ENCODE peak calls at places on chromosomes 6 and 20, in eight cellular contexts. One of them, this sample, is unnamed.

GRCh38 chr6:31729515-31729978 is 448 bp upstream of the DDAH2 start:
- DNase-seq in ecto neural progenitor cell: peak
- DNase-seq in OCI-LY7: peak
- DNase-seq in hepatocyte: peak
- DNase-seq in WTC11: peak
- DNase-seq in central memory CD4-positive, alpha-beta T cell: peak
- DNase-seq in psoas muscle: peak
- DNase-seq in CD4-positive, alpha-beta memory T cell: peak
- DNase-seq in this sample: peak

GRCh38 chr6:75849329-75850025 is 100.4 kb downstream of the MYO6 start:
- DNase-seq in WTC11: no peak
- DNase-seq in central memory CD4-positive, alpha-beta T cell: no peak
- DNase-seq in ecto neural progenitor cell: no peak
- DNase-seq in OCI-LY7: no peak
- DNase-seq in CD4-positive, alpha-beta memory T cell: no peak
- DNase-seq in psoas muscle: no peak
- DNase-seq in hepatocyte: peak
- DNase-seq in this sample: no peak

GRCh38 chr6:127219869-127220268 is 46.8 kb upstream of the RNF146 start:
- DNase-seq in OCI-LY7: no peak
- DNase-seq in WTC11: no peak
- DNase-seq in central memory CD4-positive, alpha-beta T cell: no peak
- DNase-seq in hepatocyte: no peak
- DNase-seq in CD4-positive, alpha-beta memory T cell: no peak
- DNase-seq in psoas muscle: no peak
- DNase-seq in ecto neural progenitor cell: no peak
- DNase-seq in this sample: no peak

GRCh38 chr6:8539446-8539845 is 104.1 kb upstream of the SLC35B3 start:
- DNase-seq in central memory CD4-positive, alpha-beta T cell: no peak
- DNase-seq in CD4-positive, alpha-beta memory T cell: no peak
- DNase-seq in hepatocyte: no peak
- DNase-seq in ecto neural progenitor cell: no peak
- DNase-seq in OCI-LY7: peak
- DNase-seq in WTC11: no peak
- DNase-seq in psoas muscle: no peak
- DNase-seq in this sample: no peak

GRCh38 chr6:79964607-79965081 is 17.3 kb upstream of the ELOVL4 start:
- DNase-seq in psoas muscle: no peak
- DNase-seq in ecto neural progenitor cell: no peak
- DNase-seq in WTC11: no peak
- DNase-seq in central memory CD4-positive, alpha-beta T cell: peak
- DNase-seq in OCI-LY7: no peak
- DNase-seq in hepatocyte: no peak
- DNase-seq in CD4-positive, alpha-beta memory T cell: peak
- DNase-seq in this sample: no peak

GRCh38 chr6:101597711-101598110 is 204.2 kb downstream of the GRIK2 start:
- DNase-seq in OCI-LY7: no peak
- DNase-seq in hepatocyte: no peak
- DNase-seq in ecto neural progenitor cell: no peak
- DNase-seq in psoas muscle: no peak
- DNase-seq in central memory CD4-positive, alpha-beta T cell: no peak
- DNase-seq in CD4-positive, alpha-beta memory T cell: no peak
- DNase-seq in WTC11: no peak
- DNase-seq in this sample: no peak

GRCh38 chr20:9353916-9354276 is 160.5 kb upstream of the LAMP5 start:
- DNase-seq in ecto neural progenitor cell: no peak
- DNase-seq in WTC11: no peak
- DNase-seq in OCI-LY7: no peak
- DNase-seq in central memory CD4-positive, alpha-beta T cell: no peak
- DNase-seq in psoas muscle: no peak
- DNase-seq in hepatocyte: peak
- DNase-seq in CD4-positive, alpha-beta memory T cell: no peak
- DNase-seq in this sample: no peak

GRCh38 chr20:31675828-31676533 is 38.3 kb downstream of the COX4I2 start:
- DNase-seq in OCI-LY7: peak
- DNase-seq in ecto neural progenitor cell: no peak
- DNase-seq in psoas muscle: no peak
- DNase-seq in WTC11: no peak
- DNase-seq in hepatocyte: no peak
- DNase-seq in central memory CD4-positive, alpha-beta T cell: peak
- DNase-seq in CD4-positive, alpha-beta memory T cell: peak
- DNase-seq in this sample: no peak

GRCh38 chr6:3385660-3386151 is 71.1 kb downstream of the SLC22A23 start:
- DNase-seq in central memory CD4-positive, alpha-beta T cell: no peak
- DNase-seq in OCI-LY7: no peak
- DNase-seq in psoas muscle: peak
- DNase-seq in hepatocyte: no peak
- DNase-seq in WTC11: no peak
- DNase-seq in ecto neural progenitor cell: no peak
- DNase-seq in CD4-positive, alpha-beta memory T cell: no peak
- DNase-seq in this sample: peak

GRCh38 chr20:33000802-33001466 is 3.3 kb downstream of the SUN5 start:
- DNase-seq in WTC11: no peak
- DNase-seq in central memory CD4-positive, alpha-beta T cell: no peak
- DNase-seq in hepatocyte: no peak
- DNase-seq in OCI-LY7: no peak
- DNase-seq in CD4-positive, alpha-beta memory T cell: no peak
- DNase-seq in ecto neural progenitor cell: no peak
- DNase-seq in psoas muscle: no peak
- DNase-seq in this sample: no peak

GRCh38 chr6:144284753-144285547 is at the start of gene UTRN:
- DNase-seq in psoas muscle: peak
- DNase-seq in ecto neural progenitor cell: peak
- DNase-seq in central memory CD4-positive, alpha-beta T cell: peak
- DNase-seq in hepatocyte: peak
- DNase-seq in CD4-positive, alpha-beta memory T cell: peak
- DNase-seq in OCI-LY7: no peak
- DNase-seq in WTC11: peak
- DNase-seq in this sample: peak

GRCh38 chr6:155091756-155092155 is 96.6 kb downstream of the TIAM2 start:
- DNase-seq in psoas muscle: no peak
- DNase-seq in WTC11: no peak
- DNase-seq in hepatocyte: no peak
- DNase-seq in central memory CD4-positive, alpha-beta T cell: no peak
- DNase-seq in CD4-positive, alpha-beta memory T cell: no peak
- DNase-seq in OCI-LY7: no peak
- DNase-seq in ecto neural progenitor cell: no peak
- DNase-seq in this sample: no peak

GRCh38 chr6:161233986-161234620 is 39.8 kb downstream of the AGPAT4 start:
- DNase-seq in psoas muscle: peak
- DNase-seq in hepatocyte: peak
- DNase-seq in ecto neural progenitor cell: no peak
- DNase-seq in WTC11: no peak
- DNase-seq in central memory CD4-positive, alpha-beta T cell: no peak
- DNase-seq in OCI-LY7: no peak
- DNase-seq in CD4-positive, alpha-beta memory T cell: no peak
- DNase-seq in this sample: peak

GRCh38 chr6:147716434-147716833 is 207.9 kb downstream of the SAMD5 start:
- DNase-seq in WTC11: no peak
- DNase-seq in ecto neural progenitor cell: no peak
- DNase-seq in hepatocyte: no peak
- DNase-seq in OCI-LY7: no peak
- DNase-seq in CD4-positive, alpha-beta memory T cell: no peak
- DNase-seq in central memory CD4-positive, alpha-beta T cell: no peak
- DNase-seq in psoas muscle: no peak
- DNase-seq in this sample: no peak

GRCh38 chr6:89291256-89291819 is 23.8 kb downstream of the GABRR2 start:
- DNase-seq in ecto neural progenitor cell: no peak
- DNase-seq in hepatocyte: no peak
- DNase-seq in WTC11: no peak
- DNase-seq in psoas muscle: no peak
- DNase-seq in CD4-positive, alpha-beta memory T cell: no peak
- DNase-seq in central memory CD4-positive, alpha-beta T cell: no peak
- DNase-seq in OCI-LY7: no peak
- DNase-seq in this sample: no peak

GRCh38 chr6:113586966-113587699 is 270.0 kb upstream of the MARCKS start:
- DNase-seq in ecto neural progenitor cell: no peak
- DNase-seq in OCI-LY7: no peak
- DNase-seq in hepatocyte: no peak
- DNase-seq in WTC11: peak
- DNase-seq in central memory CD4-positive, alpha-beta T cell: no peak
- DNase-seq in psoas muscle: no peak
- DNase-seq in CD4-positive, alpha-beta memory T cell: no peak
- DNase-seq in this sample: no peak